ENCODE peak calls at places on chromosomes 6 and 20, in seven cellular contexts. N is K562, O is GM12878, W is GM12891, Z is SK-N-SH, T is HepG2, L is H1. I is an unnamed sample.

GRCh38 chr6:80553071-80553740 is 446.7 kb downstream of the BCKDHB start:
- DNase-seq in Z (no peak), L (no peak), N (no peak), W (no peak), T (no peak), O (no peak), I (no peak)

GRCh38 chr6:128554302-128554701 is 33.9 kb upstream of the PTPRK start:
- DNase-seq in T (peak), N (no peak), L (no peak), O (no peak), W (no peak), Z (no peak), I (no peak)

GRCh38 chr6:24394777-24395437 is 7.8 kb upstream of the MRS2 start:
- DNase-seq in Z (no peak), N (no peak), T (no peak), W (no peak), L (no peak), O (no peak), I (no peak)

GRCh38 chr6:159307246-159307790 is 138.1 kb downstream of the FNDC1 start:
- DNase-seq in L (no peak), W (no peak), O (no peak), N (no peak), Z (no peak), T (no peak), I (no peak)

GRCh38 chr20:17642404-17643269 is 39.4 kb downstream of the RRBP1 start:
- DNase-seq in L (no peak), N (no peak), O (no peak), W (no peak), Z (no peak), T (no peak), I (no peak)

GRCh38 chr20:46994341-46994740 is 99.7 kb downstream of the EYA2 start:
- DNase-seq in N (no peak), W (peak), O (peak), T (no peak), Z (no peak), L (no peak), I (peak)

GRCh38 chr20:35883778-35884540 is 70.3 kb downstream of the SCAND1 start:
- DNase-seq in W (no peak), O (no peak), T (peak), L (peak), Z (peak), N (peak), I (no peak)

GRCh38 chr20:40470313-40471260 is 218.4 kb downstream of the MAFB start:
- DNase-seq in W (no peak), L (no peak), N (no peak), O (no peak), T (no peak), Z (peak), I (no peak)

GRCh38 chr6:85362652-85363310 is 87.1 kb upstream of the NT5E start:
- DNase-seq in W (no peak), T (no peak), N (no peak), O (no peak), L (no peak), Z (no peak), I (no peak)

GRCh38 chr6:140979642-140980091 is 1153.1 kb upstream of the GJE1 start:
- DNase-seq in O (no peak), W (no peak), N (no peak), T (no peak), Z (no peak), L (no peak), I (no peak)

GRCh38 chr6:24797596-24798216 is 1.0 kb downstream of the ARMH2 start:
- DNase-seq in T (no peak), Z (no peak), W (no peak), L (no peak), N (no peak), O (no peak), I (no peak)

GRCh38 chr20:47843886-47844567 is 58.7 kb upstream of the SULF2 start:
- DNase-seq in L (no peak), W (no peak), Z (no peak), N (no peak), T (peak), O (no peak), I (no peak)

GRCh38 chr6:82144852-82145332 is 102.7 kb downstream of the IBTK start:
- DNase-seq in N (no peak), L (no peak), T (peak), W (no peak), O (no peak), Z (peak), I (no peak)

GRCh38 chr6:147211831-147212230 is 7.6 kb downstream of the STXBP5 start:
- DNase-seq in O (no peak), L (no peak), W (no peak), T (no peak), N (no peak), Z (no peak), I (no peak)

GRCh38 chr6:25288518-25288917 is 9.3 kb downstream of the CARMIL1 start:
- DNase-seq in O (no peak), N (no peak), T (no peak), Z (no peak), L (no peak), W (no peak), I (no peak)

GRCh38 chr6:107246972-107247615 is 131.8 kb upstream of the BEND3 start:
- DNase-seq in N (no peak), Z (no peak), T (no peak), L (no peak), W (no peak), O (no peak), I (no peak)

GRCh38 chr6:28446818-28447511 is 3.7 kb upstream of the ZSCAN23 start:
- DNase-seq in O (no peak), Z (peak), L (peak), T (no peak), W (no peak), N (no peak), I (no peak)

GRCh38 chr6:22147983-22148797 is 148.6 kb downstream of the PRL start:
- DNase-seq in L (no peak), Z (peak), N (no peak), T (peak), O (no peak), W (no peak), I (no peak)

GRCh38 chr6:98992494-98992893 is 44.7 kb upstream of the FBXL4 start:
- DNase-seq in N (no peak), T (no peak), O (no peak), L (no peak), Z (no peak), W (no peak), I (no peak)

GRCh38 chr6:98998103-98998502 is 50.4 kb upstream of the FBXL4 start:
- DNase-seq in W (no peak), L (no peak), T (no peak), O (no peak), Z (no peak), N (no peak), I (no peak)

GRCh38 chr6:98995116-98995515 is 47.4 kb upstream of the FBXL4 start:
- DNase-seq in N (no peak), Z (no peak), W (no peak), O (no peak), T (no peak), L (no peak), I (no peak)
- TF ChIP-seq POLR2AphosphoS5 in N (no peak), Z (no peak), W (no peak), O (no peak), T (no peak), L (no peak), I (no peak)

GRCh38 chr6:138971601-138972000 is 16.5 kb downstream of the REPS1 start:
- DNase-seq in W (no peak), T (no peak), Z (no peak), L (no peak), N (no peak), O (no peak), I (no peak)

GRCh38 chr6:138973481-138974140 is 14.4 kb downstream of the REPS1 start:
- DNase-seq in W (no peak), L (no peak), Z (no peak), T (no peak), O (no peak), N (no peak), I (no peak)

GRCh38 chr6:138970159-138970558 is 17.9 kb downstream of the REPS1 start:
- DNase-seq in T (no peak), L (no peak), W (no peak), N (no peak), Z (no peak), O (no peak), I (no peak)

GRCh38 chr6:138970856-138971425 is 17.1 kb downstream of the REPS1 start:
- DNase-seq in Z (no peak), W (no peak), O (no peak), T (no peak), L (no peak), N (no peak), I (no peak)

GRCh38 chr6:138972226-138972665 is 15.8 kb downstream of the REPS1 start:
- DNase-seq in L (no peak), O (no peak), Z (peak), W (no peak), T (no peak), N (no peak), I (no peak)
- TF ChIP-seq TAF1 in L (no peak), O (no peak), Z (no peak), W (no peak), T (no peak), N (no peak), I (no peak)

GRCh38 chr20:23161244-23161875 is 75.2 kb upstream of the CD93 start:
- DNase-seq in L (peak), W (no peak), O (no peak), T (no peak), Z (no peak), N (peak), I (peak)

GRCh38 chr20:23160536-23161243 is 74.6 kb upstream of the CD93 start:
- DNase-seq in L (peak), N (no peak), Z (no peak), T (no peak), O (no peak), W (no peak), I (no peak)

GRCh38 chr20:23162887-23163286 is 76.8 kb upstream of the CD93 start:
- DNase-seq in O (no peak), T (no peak), W (no peak), L (peak), N (no peak), Z (no peak), I (no peak)

GRCh38 chr20:23163562-23163961 is 77.4 kb upstream of the CD93 start:
- DNase-seq in T (no peak), N (no peak), Z (no peak), W (no peak), L (peak), O (no peak), I (no peak)

DNA sequence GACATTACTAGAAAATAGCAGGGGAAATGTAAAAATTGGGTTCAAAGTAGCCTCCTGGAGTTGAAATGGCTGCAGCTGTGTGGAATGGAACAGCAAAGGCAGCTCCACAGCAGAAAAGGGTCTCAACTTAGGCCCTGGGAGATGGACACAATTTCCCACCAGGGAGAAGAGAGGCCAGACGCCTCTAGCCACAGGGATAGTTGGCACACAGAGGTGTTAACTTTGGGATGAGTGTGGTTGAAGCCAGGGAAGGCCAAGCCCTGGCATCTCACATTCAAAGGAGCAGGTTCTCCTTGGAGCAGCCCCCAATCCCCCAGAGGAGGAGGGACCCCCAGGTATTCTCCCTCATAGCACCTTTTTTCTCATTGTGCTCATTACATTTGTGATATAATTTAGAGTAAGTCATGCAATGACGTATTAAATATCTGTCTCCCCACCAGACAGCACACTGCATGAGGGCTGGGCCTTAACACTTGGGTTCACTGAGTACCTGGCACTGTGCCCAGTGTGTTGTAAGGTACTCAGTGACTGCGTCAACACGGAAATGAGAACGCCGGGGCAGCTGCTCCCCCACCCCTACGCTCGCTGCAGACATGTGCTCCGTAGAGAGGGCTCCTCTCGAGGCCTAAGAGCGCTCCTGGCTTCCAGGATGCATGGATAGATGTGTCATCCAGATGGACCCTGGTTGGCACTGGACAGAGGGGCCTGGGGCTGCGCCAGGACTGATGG is 76.0 kb upstream of the CD93 start:
- DNase-seq in W (no peak), L (peak), N (no peak), T (peak), O (no peak), Z (no peak), I (no peak)
- TF ChIP-seq POLR2AphosphoS5 in W (no peak), L (no peak), N (no peak), T (no peak), O (no peak), Z (no peak), I (no peak)

GRCh38 chr6:11058406-11058805 is 14.3 kb upstream of the ELOVL2 start:
- DNase-seq in W (no peak), T (no peak), N (no peak), Z (no peak), L (no peak), O (no peak), I (no peak)
- TF ChIP-seq TAF1 in W (no peak), T (no peak), N (no peak), Z (no peak), L (no peak), O (no peak), I (no peak)

DNA sequence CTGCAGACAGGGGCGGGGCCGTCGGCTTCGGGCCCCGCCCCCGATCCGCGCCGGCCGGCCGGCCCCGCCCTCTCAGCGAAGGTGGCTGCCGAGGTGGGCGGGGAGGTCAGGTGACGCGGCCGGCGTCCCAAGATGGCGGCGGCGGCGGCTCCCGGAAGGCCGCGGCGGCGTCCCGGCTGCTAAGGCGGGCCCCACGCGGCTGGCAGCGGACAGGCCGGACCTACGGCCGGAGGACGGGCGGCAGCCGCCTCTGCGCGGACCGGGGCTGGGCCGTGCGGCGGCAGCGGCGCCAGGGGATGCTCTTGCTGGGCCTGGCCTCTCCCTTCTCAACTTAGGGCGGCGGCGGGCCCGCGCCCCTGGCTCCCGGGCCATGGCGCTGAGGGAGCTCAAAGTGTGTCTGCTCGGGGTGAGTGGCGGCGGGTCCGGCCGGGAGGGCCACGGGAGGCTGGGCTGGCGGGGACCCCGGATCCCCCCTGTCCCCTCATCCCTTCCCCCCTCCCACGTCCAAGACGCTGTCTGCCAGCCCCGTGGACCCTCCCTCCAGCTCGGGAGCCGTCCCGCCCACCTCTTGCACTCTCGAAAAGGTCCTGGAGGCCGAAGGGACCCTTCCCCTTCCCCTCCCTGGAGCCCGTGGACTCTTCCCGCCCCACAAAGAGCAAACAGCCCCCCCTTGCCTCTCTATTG is at the start of gene RAB22A:
- DNase-seq in N (peak), Z (peak), L (peak), W (peak), T (peak), O (no peak), I (peak)
- TF ChIP-seq POLR2AphosphoS5 in N (peak), Z (peak), L (no peak), W (no peak), T (peak), O (peak), I (peak)

GRCh38 chr20:8421981-8422380 is 289.9 kb downstream of the PLCB1 start:
- DNase-seq in Z (no peak), L (no peak), W (no peak), T (no peak), O (no peak), N (no peak), I (no peak)

GRCh38 chr20:8425802-8426201 is 293.7 kb downstream of the PLCB1 start:
- DNase-seq in W (no peak), Z (no peak), N (no peak), L (no peak), T (no peak), O (no peak), I (no peak)

GRCh38 chr20:8423482-8423881 is 291.4 kb downstream of the PLCB1 start:
- DNase-seq in Z (no peak), N (no peak), W (no peak), L (no peak), T (no peak), O (no peak), I (no peak)

GRCh38 chr20:8424986-8425385 is 292.9 kb downstream of the PLCB1 start:
- DNase-seq in L (no peak), T (no peak), W (no peak), N (no peak), Z (no peak), O (no peak), I (no peak)

GRCh38 chr20:8424010-8424409 is 291.9 kb downstream of the PLCB1 start:
- DNase-seq in Z (no peak), O (no peak), W (no peak), L (no peak), T (no peak), N (no peak), I (no peak)
- TF ChIP-seq TAF1 in Z (no peak), O (no peak), W (no peak), L (no peak), T (no peak), N (no peak), I (no peak)

GRCh38 chr6:1348675-1349074 is 36.8 kb downstream of the FOXQ1 start:
- DNase-seq in O (no peak), Z (no peak), L (no peak), T (no peak), W (no peak), N (no peak), I (no peak)
- TF ChIP-seq POLR2AphosphoS5 in O (no peak), Z (no peak), L (no peak), T (no peak), W (no peak), N (no peak), I (no peak)

GRCh38 chr6:131989036-131989435 is 37.9 kb upstream of the CCN2 start:
- DNase-seq in Z (no peak), L (no peak), N (no peak), T (no peak), W (no peak), O (no peak), I (no peak)
- TF ChIP-seq TAF1 in Z (no peak), L (no peak), N (no peak), T (no peak), W (no peak), O (no peak), I (no peak)

DNA sequence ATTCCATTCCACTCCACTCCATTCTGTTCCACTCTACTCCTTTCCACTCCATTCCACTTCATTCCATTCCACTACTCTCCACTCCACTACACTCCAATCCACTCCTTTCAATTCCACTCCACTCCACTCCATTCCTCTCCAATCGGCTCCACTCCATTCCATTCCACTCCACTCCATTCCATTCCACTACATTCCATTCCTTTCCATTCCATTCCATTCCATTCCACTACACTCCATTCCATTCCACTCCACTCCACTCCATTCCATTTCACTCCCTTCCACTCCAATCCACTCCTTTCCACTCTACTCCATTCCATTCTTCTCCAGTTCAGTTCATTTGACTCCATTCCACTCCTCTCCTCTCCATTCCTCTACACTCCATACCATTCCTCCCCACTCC is 26.2 kb upstream of the DEFB125 start:
- DNase-seq in N (no peak), L (no peak), O (no peak), T (no peak), W (no peak), Z (no peak), I (no peak)
- TF ChIP-seq POLR2AphosphoS5 in N (no peak), L (no peak), O (no peak), T (no peak), W (no peak), Z (no peak), I (no peak)

I was measured in GM12892.